ENCODE peak calls at places on chromosome 7, in ten cellular contexts. I is fibroblast of lung, N is psoas muscle, W is heart left ventricle, A is ovary, J is heart right ventricle, K is lung, E is NT2/D1, B is prostate gland, X is pancreas. D is an unnamed sample. For H3K36me3 and H3K4me1, the result is how much of the 10 kb centered on the place peaks cover.

GRCh38 chr7:134513169-134513752 is 14.1 kb upstream of the AKR1B10 start:
- DNase-seq in I (peak), B (peak), X (no peak), A (no peak), N (peak), W (peak), J (peak), E (peak), K (no peak), D (no peak)

GRCh38 chr7:9955138-9955537 is 1018.5 kb upstream of the PHF14 start:
- DNase-seq in W (no peak), K (no peak), N (no peak), B (no peak), A (no peak), I (no peak), J (no peak), X (no peak), E (no peak), D (no peak)

GRCh38 chr7:64223366-64223765 is 4.9 kb upstream of the ZNF679 start:
- DNase-seq in W (no peak), A (no peak), K (no peak), J (no peak), I (no peak), E (no peak), X (no peak), B (no peak), N (no peak), D (no peak)

GRCh38 chr7:157690833-157691382 is 354.1 kb downstream of the DNAJB6 start:
- DNase-seq in E (no peak), J (peak), N (peak), I (peak), K (no peak), X (no peak), W (peak), A (peak), B (peak), D (peak)

GRCh38 chr7:27141138-27141537 is 2.3 kb downstream of the HOXA5 start:
- DNase-seq in E (no peak), N (no peak), I (no peak), X (no peak), A (no peak), K (no peak), W (no peak), B (no peak), J (no peak), D (no peak)

GRCh38 chr7:157402911-157403534 is 66.2 kb downstream of the DNAJB6 start:
- DNase-seq in J (no peak), X (no peak), E (no peak), K (no peak), A (no peak), N (no peak), B (no peak), W (no peak), I (no peak), D (peak)

GRCh38 chr7:139876622-139877283 is 47.7 kb downstream of the TBXAS1 start:
- DNase-seq in K (no peak), W (no peak), J (no peak), E (no peak), N (no peak), A (no peak), B (no peak), I (peak), X (no peak), D (no peak)

GRCh38 chr7:98240961-98241673 is 10.9 kb downstream of the TECPR1 start:
- DNase-seq in J (peak), X (peak), I (peak), A (no peak), B (peak), W (no peak), E (peak), K (no peak), N (no peak), D (no peak)

GRCh38 chr7:67422601-67423000 is 426.0 kb downstream of the TYW1 start:
- DNase-seq in A (no peak), K (no peak), I (no peak), N (no peak), J (no peak), E (no peak), W (no peak), X (no peak), B (no peak), D (no peak)
- H3K4me3 ChIP-seq in A (no peak), K (no peak), I (no peak), N (no peak), J (no peak), E (no peak), W (no peak), X (no peak), B (no peak), D (no peak)

GRCh38 chr7:73504920-73505319 is 17.2 kb downstream of the BAZ1B start:
- DNase-seq in A (no peak), X (no peak), N (no peak), W (no peak), K (no peak), E (no peak), B (no peak), I (no peak), J (no peak), D (no peak)

GRCh38 chr7:73507556-73507955 is 14.5 kb downstream of the BAZ1B start:
- DNase-seq in K (no peak), E (no peak), I (no peak), A (no peak), W (no peak), N (no peak), B (no peak), J (no peak), X (no peak), D (no peak)

GRCh38 chr7:73503229-73503628 is 18.9 kb downstream of the BAZ1B start:
- DNase-seq in E (no peak), I (no peak), K (no peak), X (no peak), A (no peak), N (no peak), W (no peak), B (no peak), J (no peak), D (no peak)

GRCh38 chr7:73509463-73509862 is 12.6 kb downstream of the BAZ1B start:
- DNase-seq in B (no peak), W (no peak), N (no peak), X (no peak), A (no peak), E (no peak), J (no peak), I (no peak), K (peak), D (peak)

DNA sequence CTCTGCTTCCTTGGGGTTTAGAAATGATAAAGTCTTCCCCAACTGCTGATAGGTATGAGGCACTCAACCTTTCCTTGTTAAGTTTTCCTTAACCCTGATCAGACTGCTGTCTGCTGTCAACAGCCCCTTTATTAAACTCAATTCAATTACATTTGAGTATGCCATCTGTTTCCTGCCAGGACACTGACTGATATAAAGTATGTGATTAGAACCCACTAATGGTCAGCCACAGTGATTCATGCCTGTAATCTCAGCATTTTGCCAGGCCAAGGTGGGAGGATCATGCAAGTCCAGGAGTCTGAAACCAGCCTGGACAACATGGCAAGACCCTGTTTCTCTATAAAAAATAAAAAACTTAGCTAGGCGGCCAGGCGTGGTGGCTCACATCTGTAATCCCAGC is 18.1 kb downstream of the BAZ1B start:
- DNase-seq in J (no peak), X (no peak), K (no peak), I (no peak), A (no peak), E (no peak), W (no peak), B (no peak), N (no peak), D (no peak)
- H3K36me3 ChIP-seq in J (half or more), X (half or more), K (under half), I (under half), A (under half), E (half or more), W (half or more), B (under half), N (half or more), D (under half)

DNA sequence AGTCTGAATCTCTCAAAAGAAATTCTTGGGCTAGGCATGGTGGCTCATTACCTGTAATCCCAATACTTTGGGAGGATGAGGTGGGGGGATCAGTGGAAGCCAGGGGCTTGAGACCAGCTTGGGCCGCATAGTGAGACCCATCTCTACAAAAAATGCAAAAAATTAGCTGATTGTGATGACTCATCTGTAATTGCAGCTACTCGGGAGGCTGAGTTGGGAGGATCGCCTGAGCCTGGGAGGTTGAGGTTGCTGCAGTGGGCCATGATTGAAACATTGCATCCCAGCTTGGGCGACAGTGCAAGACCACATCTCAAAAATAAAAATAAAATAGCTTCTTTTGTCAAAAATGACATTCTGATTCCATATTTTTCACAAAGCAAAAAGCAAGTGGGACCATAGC is 644.8 kb upstream of the FOXK1 start:
- DNase-seq in K (peak), A (no peak), W (no peak), B (no peak), J (no peak), N (no peak), X (no peak), I (no peak), E (no peak), D (no peak)
- H3K4me1 ChIP-seq in K (under half), A (under half), W (under half), B (under half), J (under half), N (under half), X (under half), I (under half), E (under half), D (under half)

GRCh38 chr7:100156331-100157068 is 2.0 kb downstream of the TRAPPC14 start:
- DNase-seq in B (no peak), A (no peak), E (no peak), N (no peak), J (no peak), W (no peak), I (no peak), X (no peak), K (no peak), D (no peak)
- H3K4me3 ChIP-seq in B (no peak), A (no peak), E (peak), N (peak), J (no peak), W (no peak), I (no peak), X (no peak), K (no peak), D (no peak)

GRCh38 chr7:727104-727805 is at the start of gene PRKAR1B:
- DNase-seq in N (no peak), X (peak), J (no peak), B (no peak), W (no peak), A (no peak), I (no peak), K (no peak), E (no peak), D (no peak)

GRCh38 chr7:726084-726853 is at the start of gene DNAAF5:
- DNase-seq in N (peak), I (peak), X (peak), W (peak), A (peak), J (peak), B (peak), E (peak), K (peak), D (peak)

GRCh38 chr7:724298-724697 is 2.2 kb upstream of the DNAAF5 start:
- DNase-seq in X (peak), A (no peak), J (no peak), I (no peak), N (no peak), B (no peak), K (no peak), W (no peak), E (no peak), D (no peak)

GRCh38 chr7:726854-727103 is 280 bp downstream of the DNAAF5 start:
- DNase-seq in N (no peak), B (no peak), E (no peak), A (no peak), X (no peak), I (no peak), K (no peak), W (no peak), J (no peak), D (no peak)

GRCh38 chr7:725223-726005 is 1.1 kb upstream of the DNAAF5 start:
- DNase-seq in J (no peak), W (no peak), I (peak), N (no peak), K (no peak), X (no peak), A (no peak), E (no peak), B (no peak), D (no peak)
- H3K36me3 ChIP-seq in J (under half), W (under half), I (under half), N (under half), K (under half), X (under half), A (under half), E (half or more), B (under half), D (under half)

GRCh38 chr7:1999278-1999984 is 233.3 kb downstream of the MAD1L1 start:
- DNase-seq in B (no peak), W (no peak), N (no peak), K (no peak), A (no peak), E (no peak), X (peak), J (no peak), I (no peak), D (peak)
- H3K4me1 ChIP-seq in B (under half), W (under half), N (under half), K (under half), A (under half), E (under half), X (under half), J (under half), I (under half), D (under half)

DNA sequence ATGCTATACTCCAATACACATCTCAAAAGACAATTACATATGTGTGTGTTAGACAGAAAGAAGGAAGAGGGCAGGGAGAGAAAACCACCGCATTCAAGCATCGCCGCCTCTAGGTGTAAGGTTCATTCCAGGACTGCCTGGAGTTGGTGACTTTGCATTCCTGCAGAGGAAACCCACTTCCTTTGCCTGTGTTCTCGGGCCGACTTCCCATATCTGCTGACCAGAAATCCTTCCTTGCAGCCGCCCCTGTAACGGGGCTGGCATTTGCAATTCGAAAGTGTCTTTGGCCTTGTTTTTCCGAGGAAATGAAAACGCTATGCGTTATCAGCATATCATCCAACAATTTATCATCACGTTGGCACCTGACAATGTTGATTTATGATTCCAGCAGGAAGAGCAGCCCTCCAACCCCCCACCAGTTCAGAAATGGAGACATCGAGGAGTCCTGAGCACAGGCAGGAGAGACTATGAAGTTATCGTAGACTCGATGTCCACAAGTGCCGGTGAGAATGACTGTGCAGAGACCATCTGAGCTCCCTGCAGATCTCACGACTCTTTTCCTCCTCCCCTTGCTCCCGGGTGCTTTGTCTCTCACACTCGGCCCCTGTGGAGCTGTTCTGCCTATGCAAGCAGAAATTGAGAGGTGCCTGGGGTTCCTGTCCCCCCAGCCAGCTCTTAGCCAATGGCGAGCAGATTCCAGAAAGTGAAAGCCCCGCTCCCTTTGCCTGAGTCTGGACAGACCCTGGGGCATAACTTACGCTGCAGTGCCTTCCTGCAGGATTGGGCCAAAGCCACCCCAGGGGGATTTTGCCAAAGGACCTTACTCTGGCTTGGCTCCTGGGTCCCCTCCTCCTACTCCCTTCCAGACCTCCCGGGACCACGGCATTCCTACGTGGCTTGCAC is 68.9 kb upstream of the FOXK1 start:
- DNase-seq in J (peak), W (peak), E (no peak), N (no peak), I (peak), A (no peak), B (no peak), X (no peak), K (no peak), D (no peak)
- H3K4me3 ChIP-seq in J (peak), W (peak), E (peak), N (peak), I (peak), A (peak), B (no peak), X (no peak), K (no peak), D (peak)

D was measured in kidney.